ENCODE peak calls at places on chromosome 2, in six cellular contexts. Y, M, O, K, H and C are unnamed samples.

GRCh38 chr2:204550738-204551137 is 5.5 kb downstream of the PARD3B start:
- DNase-seq in M (peak), Y (no peak), O (no peak), K (no peak), H (no peak), C (peak)

GRCh38 chr2:86020984-86021383 is 84.7 kb downstream of the POLR1A start:
- DNase-seq in Y (no peak), O (peak), M (no peak), H (no peak), K (no peak), C (no peak)

GRCh38 chr2:27073782-27074181 is 2.3 kb upstream of the OST4 start:
- DNase-seq in Y (no peak), O (no peak), M (no peak), H (no peak), K (no peak), C (no peak)

GRCh38 chr2:168353251-168353650 is 102.8 kb upstream of the CERS6 start:
- DNase-seq in H (no peak), M (no peak), Y (no peak), O (no peak), K (no peak), C (no peak)

GRCh38 chr2:190864375-190864774 is 16.2 kb upstream of the GLS start:
- DNase-seq in K (no peak), M (no peak), O (no peak), H (no peak), Y (no peak), C (no peak)

GRCh38 chr2:39512434-39512935 is 75.4 kb upstream of the MAP4K3 start:
- DNase-seq in Y (no peak), K (no peak), O (no peak), H (no peak), M (no peak), C (no peak)

GRCh38 chr2:27681844-27682243 is 18.2 kb downstream of the SLC4A1AP start:
- DNase-seq in M (no peak), H (no peak), K (no peak), O (no peak), Y (no peak), C (peak)

GRCh38 chr2:176178271-176178806 is 10.1 kb upstream of the HOXD1 start:
- DNase-seq in K (no peak), H (no peak), O (no peak), M (peak), Y (no peak), C (no peak)

GRCh38 chr2:9273496-9273895 is 66.9 kb downstream of the ASAP2 start:
- DNase-seq in H (no peak), O (no peak), M (no peak), Y (no peak), K (no peak), C (no peak)

GRCh38 chr2:176827269-176827668 is 385.3 kb upstream of the HNRNPA3 start:
- DNase-seq in O (no peak), K (peak), M (no peak), H (no peak), Y (no peak), C (no peak)

GRCh38 chr2:160063266-160063665 is 851 bp upstream of the PLA2R1 start:
- DNase-seq in K (no peak), O (peak), H (no peak), Y (no peak), M (peak), C (peak)
- H3K4me2 ChIP-seq in K (no peak), O (peak), H (no peak), Y (no peak), M (peak), C (peak)

GRCh38 chr2:20156051-20156730 is 68.7 kb downstream of the SDC1 start:
- DNase-seq in H (no peak), M (no peak), Y (no peak), K (no peak), O (no peak), C (no peak)
- H3K4me2 ChIP-seq in H (no peak), M (no peak), Y (no peak), K (peak), O (no peak), C (no peak)

DNA sequence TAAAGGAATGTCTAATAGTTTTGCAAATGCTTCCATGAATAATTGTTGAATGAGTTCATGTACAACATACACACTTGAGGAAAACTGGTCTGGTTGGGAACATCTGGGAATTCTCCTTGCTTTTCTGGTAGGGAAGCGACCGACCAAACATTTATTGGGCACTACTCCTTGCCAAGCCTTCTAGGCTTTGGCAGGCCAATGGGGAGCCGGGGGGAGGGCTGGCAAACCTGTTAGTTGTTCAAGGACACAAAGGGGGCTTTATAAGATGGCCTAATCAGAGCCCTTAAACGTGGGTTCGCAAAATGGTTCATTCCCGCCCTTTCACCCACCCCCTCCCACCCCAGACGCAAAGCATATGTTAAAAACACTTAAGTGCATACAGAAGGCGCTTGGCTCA is 902 bp upstream of the VSNL1 start:
- DNase-seq in K (no peak), Y (peak), H (no peak), M (peak), O (no peak), C (peak)
- H3K4me2 ChIP-seq in K (no peak), Y (peak), H (peak), M (peak), O (no peak), C (peak)

GRCh38 chr2:25853038-25853638 is 25.1 kb downstream of the ASXL2 start:
- DNase-seq in H (no peak), O (no peak), Y (no peak), M (no peak), K (no peak), C (no peak)
- H3K4me2 ChIP-seq in H (no peak), O (no peak), Y (no peak), M (no peak), K (no peak), C (no peak)

GRCh38 chr2:234836251-234836650 is 115.6 kb upstream of the SH3BP4 start:
- DNase-seq in O (no peak), H (no peak), Y (peak), K (no peak), M (no peak), C (peak)
- H3K4me2 ChIP-seq in O (no peak), H (no peak), Y (no peak), K (no peak), M (no peak), C (no peak)

DNA sequence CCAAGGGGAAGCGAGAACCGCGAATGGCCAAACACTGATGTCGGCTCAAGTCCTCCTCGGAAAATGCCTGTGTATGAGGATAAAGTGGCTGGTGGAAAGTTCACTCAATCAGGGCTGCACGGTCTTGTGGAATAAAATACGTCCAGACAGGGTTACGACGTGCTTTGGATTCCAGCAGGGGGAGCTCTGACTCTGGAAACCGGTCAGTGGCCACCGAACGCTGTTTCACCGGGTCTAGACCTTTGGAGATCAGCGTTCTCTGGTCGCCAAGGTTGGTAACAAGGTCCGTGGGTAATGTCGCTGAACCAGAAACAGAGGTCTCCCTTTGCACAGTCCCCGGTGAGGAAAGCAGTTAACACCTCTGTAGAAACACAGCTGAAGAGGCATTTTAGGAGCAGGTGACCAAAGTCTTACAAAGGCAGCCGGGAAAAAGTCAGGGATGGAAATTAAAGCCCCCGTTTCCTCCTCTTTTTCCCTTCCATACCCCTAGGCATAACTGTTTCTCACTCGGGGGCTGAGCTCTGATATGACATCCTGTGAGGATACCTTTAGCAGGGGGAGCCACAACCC is 47.8 kb downstream of the CDCA7 start:
- DNase-seq in O (peak), Y (peak), K (peak), M (peak), H (peak), C (peak)
- H3K4me2 ChIP-seq in O (peak), Y (peak), K (no peak), M (peak), H (no peak), C (peak)

GRCh38 chr2:71671203-71671602 is 217.8 kb downstream of the DYSF start:
- DNase-seq in M (no peak), Y (peak), H (no peak), K (no peak), O (no peak), C (no peak)
- H3K4me2 ChIP-seq in M (no peak), Y (no peak), H (no peak), K (no peak), O (no peak), C (no peak)

GRCh38 chr2:153880926-153881325 is 9.2 kb downstream of the GALNT13 start:
- DNase-seq in K (no peak), Y (no peak), O (no peak), M (no peak), H (no peak), C (no peak)
- H3K4me2 ChIP-seq in K (no peak), Y (no peak), O (no peak), M (no peak), H (no peak), C (no peak)